ENCODE peak calls at places on chromosomes 11 and 22, in nine cellular contexts. R is colonic mucosa, H is breast epithelium, F is cardiac muscle cell, J is lung, D is IMR-90, G is PC-9, M is brain microvascular endothelial cell, K is adrenal gland. U is an unnamed sample.

GRCh38 chr22:44738347-44738715 is 14.0 kb upstream of the ARHGAP8 start:
- DNase-seq in R (peak), H (no peak), F (no peak), J (no peak), D (peak), G (peak), M (no peak), K (no peak), U (no peak)

GRCh38 chr11:4881860-4882500 is at the start of gene OR51T1:
- DNase-seq in R (no peak), H (no peak), F (no peak), J (no peak), D (peak), G (no peak), M (peak), K (no peak), U (no peak)

GRCh38 chr11:15605094-15605493 is 490.4 kb downstream of the INSC start:
- DNase-seq in R (no peak), H (no peak), F (no peak), J (no peak), D (no peak), G (no peak), M (no peak), K (no peak), U (no peak)

GRCh38 chr22:41857160-41857859 is 24.4 kb downstream of the SREBF2 start:
- DNase-seq in R (peak), H (no peak), F (peak), J (no peak), D (peak), G (peak), M (peak), K (no peak), U (peak)

GRCh38 chr11:61055776-61056175 is 46.5 kb upstream of the CD5 start:
- DNase-seq in R (no peak), H (no peak), F (no peak), J (no peak), D (no peak), G (no peak), M (no peak), K (no peak), U (no peak)

GRCh38 chr22:47165338-47165931 is 403.0 kb downstream of the TBC1D22A start:
- DNase-seq in R (no peak), H (peak), F (no peak), J (no peak), D (no peak), G (no peak), M (no peak), K (peak), U (peak)

GRCh38 chr22:32518848-32519247 is 44.2 kb downstream of the FBXO7 start:
- DNase-seq in R (no peak), H (no peak), F (no peak), J (no peak), D (no peak), G (no peak), M (no peak), K (no peak), U (no peak)

GRCh38 chr22:27494821-27495220 is 306.7 kb downstream of the MN1 start:
- DNase-seq in R (no peak), H (no peak), F (no peak), J (no peak), D (no peak), G (no peak), M (no peak), K (no peak), U (no peak)

GRCh38 chr11:60880635-60881282 is 13.4 kb downstream of the ZP1 start:
- DNase-seq in R (no peak), H (no peak), F (no peak), J (no peak), D (no peak), G (no peak), M (no peak), K (no peak), U (no peak)

GRCh38 chr22:25050566-25050965 is 98.0 kb downstream of the KIAA1671 start:
- DNase-seq in R (no peak), H (no peak), F (no peak), J (no peak), D (no peak), G (no peak), M (no peak), K (no peak), U (no peak)

GRCh38 chr22:49035818-49036457 is 791.7 kb downstream of the BRD1 start:
- DNase-seq in R (no peak), H (no peak), F (no peak), J (no peak), D (no peak), G (no peak), M (no peak), K (no peak), U (no peak)

GRCh38 chr11:65026810-65027209 is 429 bp upstream of the SNX15 start:
- DNase-seq in R (no peak), H (no peak), F (no peak), J (no peak), D (peak), G (no peak), M (no peak), K (no peak), U (no peak)

GRCh38 chr11:20443596-20443995 is 56.1 kb downstream of the PRMT3 start:
- DNase-seq in R (no peak), H (no peak), F (peak), J (no peak), D (peak), G (no peak), M (no peak), K (no peak), U (no peak)

GRCh38 chr22:48316245-48316875 is 1511.3 kb downstream of the BRD1 start:
- DNase-seq in R (no peak), H (peak), F (no peak), J (no peak), D (no peak), G (no peak), M (no peak), K (no peak), U (peak)

GRCh38 chr11:86469491-86470388 is 95.1 kb downstream of the CCDC81 start:
- DNase-seq in R (no peak), H (no peak), F (peak), J (no peak), D (no peak), G (peak), M (no peak), K (no peak), U (no peak)

GRCh38 chr11:1327064-1327460 is 17.6 kb upstream of the TOLLIP start:
- DNase-seq in R (no peak), H (no peak), F (no peak), J (no peak), D (peak), G (no peak), M (no peak), K (no peak), U (no peak)

GRCh38 chr11:60343094-60343704 is 16.1 kb downstream of the MS4A6E start:
- DNase-seq in R (no peak), H (no peak), F (peak), J (no peak), D (no peak), G (no peak), M (peak), K (no peak), U (no peak)

GRCh38 chr11:64065141-64065465 is 29.4 kb downstream of the FLRT1 start:
- DNase-seq in R (no peak), H (no peak), F (no peak), J (no peak), D (no peak), G (no peak), M (no peak), K (no peak), U (no peak)

GRCh38 chr11:36251716-36252307 is 37.4 kb downstream of the COMMD9 start:
- DNase-seq in R (no peak), H (no peak), F (no peak), J (no peak), D (no peak), G (no peak), M (no peak), K (no peak), U (no peak)

GRCh38 chr11:44577231-44577834 is 11.9 kb downstream of the CD82 start:
- DNase-seq in R (no peak), H (peak), F (no peak), J (no peak), D (no peak), G (peak), M (no peak), K (no peak), U (no peak)

GRCh38 chr11:112159098-112159761 is 4.7 kb downstream of the IL18 start:
- DNase-seq in R (no peak), H (no peak), F (no peak), J (no peak), D (no peak), G (no peak), M (no peak), K (no peak), U (no peak)

DNA sequence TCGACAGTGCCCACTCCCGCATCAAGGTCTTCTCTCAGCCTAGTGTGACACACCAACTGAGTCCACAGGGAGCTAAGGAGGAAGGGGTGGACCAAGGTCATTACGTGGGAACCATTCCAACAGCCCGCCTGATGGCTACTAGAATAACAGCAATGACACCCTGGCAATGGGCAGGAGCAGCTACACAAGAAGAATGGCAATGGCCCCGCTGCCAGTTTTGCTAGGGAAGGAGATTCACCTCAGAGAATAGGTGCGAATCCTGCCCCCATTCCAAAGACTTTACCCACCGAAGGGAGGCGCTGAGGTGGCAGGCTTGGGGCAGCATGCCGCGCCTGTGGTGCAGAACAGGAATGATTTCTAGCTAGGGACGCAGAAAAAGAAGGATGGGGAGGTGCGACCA is 9.1 kb downstream of the WT1 start:
- DNase-seq in R (no peak), H (no peak), F (no peak), J (no peak), D (no peak), G (no peak), M (no peak), K (no peak), U (no peak)
- H3K27ac ChIP-seq in R (no peak), H (no peak), F (no peak), J (peak), D (no peak), G (no peak), M (no peak), K (no peak), U (no peak)

GRCh38 chr22:23156286-23156685 is 11.0 kb downstream of the RAB36 start:
- DNase-seq in R (no peak), H (no peak), F (no peak), J (no peak), D (no peak), G (no peak), M (no peak), K (no peak), U (peak)
- TF ChIP-seq CTCF in R (no peak), H (no peak), F (peak), J (no peak), D (no peak), G (no peak), M (peak), K (no peak), U (peak)

DNA sequence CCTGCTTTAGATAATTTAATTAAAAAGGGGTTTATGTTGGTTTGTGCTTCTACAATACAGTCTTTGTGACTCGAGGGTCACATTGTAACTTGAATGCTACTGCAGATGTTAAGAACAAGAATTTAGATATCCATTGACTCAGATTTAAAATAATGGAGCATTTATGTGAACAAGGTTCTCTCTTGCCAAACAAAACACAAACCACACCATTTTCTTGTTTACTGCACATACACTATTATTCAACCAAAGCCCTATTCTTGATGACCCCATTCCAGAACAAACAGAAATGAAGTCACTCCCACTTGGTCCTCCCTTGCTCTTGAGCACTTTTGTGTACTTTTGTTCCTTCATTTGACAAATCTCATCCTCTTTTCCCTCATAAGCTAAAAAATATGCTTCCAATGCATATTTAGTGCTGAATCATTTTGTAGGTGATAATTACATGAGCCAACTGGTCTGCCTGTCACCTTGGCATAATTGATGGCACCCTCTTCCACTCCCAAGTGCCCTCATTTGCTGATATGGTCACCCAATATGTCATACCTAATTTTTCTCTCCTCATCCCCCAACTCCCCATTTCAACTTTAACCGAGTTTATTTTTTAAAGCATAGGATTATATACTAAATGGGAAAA is 2.8 kb downstream of the C11orf71 start:
- DNase-seq in R (no peak), H (no peak), F (no peak), J (no peak), D (no peak), G (no peak), M (no peak), K (no peak), U (no peak)
- H3K27ac ChIP-seq in R (no peak), H (no peak), F (no peak), J (no peak), D (peak), G (no peak), M (no peak), K (no peak), U (no peak)

GRCh38 chr11:97325693-97326092 is 935.9 kb downstream of the JRKL start:
- DNase-seq in R (no peak), H (no peak), F (no peak), J (no peak), D (no peak), G (no peak), M (no peak), K (no peak), U (no peak)
- TF ChIP-seq CTCF in R (no peak), H (no peak), F (no peak), J (no peak), D (no peak), G (no peak), M (peak), K (no peak), U (no peak)

DNA sequence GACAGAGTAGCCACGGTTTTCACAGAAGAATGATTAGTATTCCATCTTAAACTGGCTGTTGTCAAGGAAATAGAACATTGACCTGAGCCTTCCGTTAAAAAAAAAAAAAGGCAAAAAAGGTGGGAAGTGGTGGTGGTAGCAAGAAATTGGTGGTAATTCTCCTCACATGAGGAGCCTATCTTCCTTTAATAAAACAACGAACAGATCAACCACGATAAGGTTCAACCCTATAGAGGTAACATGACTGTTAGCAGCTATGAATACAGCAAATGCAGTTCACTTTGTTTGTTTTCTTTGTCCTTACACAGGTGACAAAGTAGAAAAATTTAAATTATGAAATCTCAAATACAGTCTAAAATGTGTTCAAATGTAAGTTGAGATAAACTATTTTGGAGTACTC is 181.6 kb downstream of the TTC28 start:
- DNase-seq in R (no peak), H (no peak), F (no peak), J (no peak), D (no peak), G (no peak), M (no peak), K (no peak), U (no peak)
- H3K27ac ChIP-seq in R (no peak), H (no peak), F (no peak), J (no peak), D (no peak), G (no peak), M (no peak), K (no peak), U (no peak)

DNA sequence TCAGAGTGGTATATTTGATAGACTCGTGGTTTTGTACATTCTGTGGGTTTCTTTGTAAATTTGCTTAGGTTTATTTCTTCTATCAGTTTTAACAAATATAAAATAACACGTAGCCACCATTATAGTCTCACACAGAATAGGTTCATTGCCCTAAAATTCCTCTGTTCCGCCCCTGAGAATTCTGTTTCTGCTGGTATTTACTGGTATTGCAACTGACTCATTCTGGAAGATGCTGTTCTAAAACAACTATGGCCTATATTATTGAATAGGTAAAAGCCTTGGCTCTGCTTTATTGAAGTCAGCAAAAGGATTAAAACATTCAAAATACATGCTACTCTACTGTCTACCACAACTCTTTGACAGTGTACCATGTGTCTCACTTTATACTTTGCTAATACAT is 119.1 kb upstream of the CHORDC1 start:
- DNase-seq in R (no peak), H (no peak), F (no peak), J (no peak), D (no peak), G (no peak), M (no peak), K (no peak), U (no peak)
- TF ChIP-seq CTCF in R (no peak), H (no peak), F (no peak), J (no peak), D (no peak), G (no peak), M (no peak), K (no peak), U (no peak)

DNA sequence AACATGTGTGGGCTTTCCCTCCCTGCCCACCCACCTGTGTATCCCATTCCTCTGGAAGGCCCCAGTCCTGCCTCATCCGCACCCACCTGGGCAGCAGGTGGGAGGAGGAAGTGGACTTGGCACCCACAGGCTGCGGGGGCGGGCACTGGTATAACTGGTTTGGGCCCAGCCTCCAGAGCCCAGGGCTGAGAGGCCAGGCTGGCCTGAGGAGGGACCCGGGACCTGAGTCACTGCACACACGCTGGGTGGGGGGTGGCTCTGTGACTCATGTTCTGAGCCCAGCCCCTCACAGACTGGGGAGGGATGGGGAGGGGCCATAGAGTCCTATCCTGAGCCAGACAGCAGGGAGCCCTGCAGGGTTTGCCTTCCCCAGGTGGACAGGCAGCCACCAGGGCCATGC is 16.7 kb downstream of the PHLDA2 start:
- DNase-seq in R (peak), H (peak), F (peak), J (peak), D (peak), G (peak), M (peak), K (no peak), U (peak)
- H3K27ac ChIP-seq in R (peak), H (peak), F (no peak), J (no peak), D (peak), G (peak), M (peak), K (no peak), U (no peak)

DNA sequence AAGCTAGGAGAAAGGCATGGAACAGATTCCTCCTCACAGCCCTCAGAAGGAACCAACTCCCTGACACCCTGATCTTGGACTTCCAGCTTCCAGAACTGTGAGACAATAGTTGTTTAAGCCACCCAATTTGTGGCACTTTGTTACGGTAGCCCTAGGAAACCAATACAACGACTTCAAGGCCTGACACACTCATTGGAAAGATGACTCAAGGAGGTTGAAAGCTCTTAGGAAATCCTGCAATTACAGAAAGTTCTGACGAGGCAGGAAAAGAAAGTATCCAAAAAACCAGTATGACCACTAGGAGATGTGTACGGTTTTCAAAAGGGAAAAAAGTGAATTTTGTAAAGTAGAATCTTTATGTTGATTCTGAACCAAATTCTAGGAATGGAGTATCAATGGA is 161.4 kb downstream of the SWAP70 start:
- DNase-seq in R (no peak), H (no peak), F (peak), J (no peak), D (peak), G (no peak), M (no peak), K (no peak), U (no peak)
- TF ChIP-seq CTCF in R (no peak), H (no peak), F (no peak), J (no peak), D (no peak), G (no peak), M (no peak), K (no peak), U (no peak)

GRCh38 chr11:100105605-100106358 is 581.3 kb upstream of the ARHGAP42 start:
- DNase-seq in R (no peak), H (no peak), F (no peak), J (no peak), D (no peak), G (no peak), M (no peak), K (no peak), U (no peak)
- H3K27ac ChIP-seq in R (no peak), H (no peak), F (no peak), J (no peak), D (no peak), G (no peak), M (no peak), K (no peak), U (no peak)

U was measured in WERI-Rb-1.